ENCODE peak calls at places on chromosomes 5 and 9, in five cellular contexts. D is GM23338, H is tibial artery, L is heart left ventricle, Y is cardiac muscle cell. O is an unnamed sample. For H3K4me1, the result is how much of the 10 kb centered on the place peaks cover.

GRCh38 chr5:145936401-145937131 is at the start of gene SH3RF2:
- DNase-seq in D (peak), H (peak), L (peak), Y (peak), O (peak)

GRCh38 chr5:881551-881935 is 11.1 kb downstream of the BRD9 start:
- DNase-seq in D (no peak), H (no peak), L (no peak), Y (no peak), O (no peak)

GRCh38 chr9:95452176-95452575 is 64.6 kb downstream of the PTCH1 start:
- DNase-seq in D (no peak), H (no peak), L (no peak), Y (no peak), O (no peak)

GRCh38 chr9:125550216-125550614 is 156.8 kb downstream of the MAPKAP1 start:
- DNase-seq in D (no peak), H (no peak), L (no peak), Y (no peak), O (no peak)

GRCh38 chr9:73780916-73781315 is 629.3 kb downstream of the ANXA1 start:
- DNase-seq in D (no peak), H (no peak), L (no peak), Y (no peak), O (no peak)

GRCh38 chr9:29006603-29007002 is 1433.3 kb upstream of the C9orf72 start:
- DNase-seq in D (no peak), H (no peak), L (no peak), Y (no peak), O (no peak)

GRCh38 chr9:97889941-97890557 is 32.3 kb downstream of the TRMO start:
- DNase-seq in D (peak), H (no peak), L (no peak), Y (peak), O (no peak)

GRCh38 chr5:111266491-111266890 is 42.3 kb downstream of the CAMK4 start:
- DNase-seq in D (no peak), H (no peak), L (no peak), Y (no peak), O (no peak)

GRCh38 chr5:36607114-36607561 is 732 bp downstream of the SLC1A3 start:
- DNase-seq in D (peak), H (no peak), L (peak), Y (peak), O (no peak)

GRCh38 chr9:123609844-123610243 is 253.8 kb downstream of the CRB2 start:
- DNase-seq in D (no peak), H (no peak), L (no peak), Y (no peak), O (no peak)

GRCh38 chr5:78597068-78597857 is 51.3 kb downstream of the LHFPL2 start:
- DNase-seq in D (no peak), H (no peak), L (no peak), Y (no peak), O (no peak)

GRCh38 chr9:34328500-34328982 is 527 bp downstream of the KIF24 start:
- DNase-seq in D (peak), H (no peak), L (no peak), Y (no peak), O (no peak)

GRCh38 chr9:6133346-6134063 is 82.1 kb upstream of the IL33 start:
- DNase-seq in D (no peak), H (no peak), L (no peak), Y (no peak), O (no peak)

GRCh38 chr5:96214442-96215197 is 218.4 kb downstream of the PCSK1 start:
- DNase-seq in D (no peak), H (no peak), L (no peak), Y (no peak), O (no peak)

GRCh38 chr5:149264432-149265069 is 7.1 kb upstream of the AFAP1L1 start:
- DNase-seq in D (peak), H (no peak), L (no peak), Y (peak), O (no peak)

GRCh38 chr5:140073296-140073695 is 30.2 kb upstream of the NRG2 start:
- DNase-seq in D (peak), H (no peak), L (no peak), Y (no peak), O (no peak)

GRCh38 chr9:22257026-22257425 is 189.6 kb upstream of the DMRTA1 start:
- DNase-seq in D (no peak), H (no peak), L (no peak), Y (no peak), O (no peak)

GRCh38 chr9:17928768-17929167 is 349.9 kb downstream of the SH3GL2 start:
- DNase-seq in D (no peak), H (no peak), L (no peak), Y (no peak), O (no peak)

GRCh38 chr5:66171349-66172344 is 27.5 kb downstream of the SREK1 start:
- DNase-seq in D (peak), H (no peak), L (no peak), Y (peak), O (no peak)

GRCh38 chr5:133868946-133869674 is 99.3 kb downstream of the C5orf15 start:
- DNase-seq in D (peak), H (peak), L (peak), Y (peak), O (peak)

GRCh38 chr9:84975926-84976325 is 306.4 kb downstream of the NTRK2 start:
- DNase-seq in D (no peak), H (no peak), L (no peak), Y (no peak), O (no peak)

GRCh38 chr9:30851600-30851999 is 1532.8 kb upstream of the ACO1 start:
- DNase-seq in D (peak), H (no peak), L (no peak), Y (no peak), O (no peak)

GRCh38 chr5:135184646-135185045 is 150.6 kb upstream of the PITX1 start:
- DNase-seq in D (no peak), H (no peak), L (no peak), Y (no peak), O (no peak)

GRCh38 chr5:133421394-133421793 is 190.9 kb downstream of the FSTL4 start:
- DNase-seq in D (peak), H (no peak), L (no peak), Y (peak), O (no peak)

GRCh38 chr5:31232273-31232888 is 38.9 kb downstream of the CDH6 start:
- DNase-seq in D (peak), H (peak), L (peak), Y (peak), O (no peak)

GRCh38 chr5:82885657-82886389 is 191.4 kb downstream of the TMEM167A start:
- DNase-seq in D (no peak), H (no peak), L (no peak), Y (no peak), O (no peak)

GRCh38 chr5:74179183-74179582 is 461.3 kb downstream of the ENC1 start:
- DNase-seq in D (no peak), H (no peak), L (no peak), Y (no peak), O (no peak)

GRCh38 chr9:90900130-90900529 is 98.5 kb downstream of the SYK start:
- DNase-seq in D (peak), H (no peak), L (peak), Y (peak), O (no peak)
- TF ChIP-seq CTCF in D (peak), H (no peak), L (peak), Y (peak), O (no peak)

DNA sequence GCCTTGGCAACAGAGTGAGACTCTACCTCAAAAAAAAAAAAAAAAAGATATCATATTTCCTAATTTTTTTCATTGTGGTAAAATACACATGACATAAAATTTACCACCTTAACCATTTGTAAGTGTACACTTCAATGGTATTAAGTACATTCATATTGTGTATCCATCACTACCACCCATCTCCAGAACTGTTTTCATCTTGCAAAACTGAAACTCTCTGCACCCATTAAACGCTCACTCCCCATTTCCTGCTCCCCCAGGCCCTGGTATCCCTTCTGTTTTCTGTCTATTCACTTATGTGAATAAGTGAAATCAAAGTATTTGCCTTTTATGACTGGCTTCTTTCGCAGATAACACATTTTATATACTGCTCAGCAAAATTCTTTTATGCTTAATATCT is 12.8 kb downstream of the LRRC8A start:
- DNase-seq in D (no peak), H (no peak), L (no peak), Y (no peak), O (no peak)
- H3K4me1 ChIP-seq in D (under half), H (half or more), L (half or more), Y (under half), O (half or more)

GRCh38 chr9:83630938-83631457 is 8.1 kb downstream of the IDNK start:
- DNase-seq in D (peak), H (no peak), L (no peak), Y (peak), O (no peak)
- H3K27ac ChIP-seq in D (no peak), H (no peak), L (no peak), Y (no peak), O (no peak)

GRCh38 chr5:122500245-122501086 is 188.4 kb downstream of the SNCAIP start:
- DNase-seq in D (peak), H (peak), L (no peak), Y (peak), O (no peak)

GRCh38 chr5:122499617-122500016 is 187.6 kb downstream of the SNCAIP start:
- DNase-seq in D (no peak), H (no peak), L (no peak), Y (no peak), O (no peak)

GRCh38 chr5:122493776-122494518 is 181.9 kb downstream of the SNCAIP start:
- DNase-seq in D (no peak), H (no peak), L (no peak), Y (peak), O (no peak)

GRCh38 chr5:122501087-122501435 is 189.0 kb downstream of the SNCAIP start:
- DNase-seq in D (no peak), H (peak), L (no peak), Y (no peak), O (peak)

DNA sequence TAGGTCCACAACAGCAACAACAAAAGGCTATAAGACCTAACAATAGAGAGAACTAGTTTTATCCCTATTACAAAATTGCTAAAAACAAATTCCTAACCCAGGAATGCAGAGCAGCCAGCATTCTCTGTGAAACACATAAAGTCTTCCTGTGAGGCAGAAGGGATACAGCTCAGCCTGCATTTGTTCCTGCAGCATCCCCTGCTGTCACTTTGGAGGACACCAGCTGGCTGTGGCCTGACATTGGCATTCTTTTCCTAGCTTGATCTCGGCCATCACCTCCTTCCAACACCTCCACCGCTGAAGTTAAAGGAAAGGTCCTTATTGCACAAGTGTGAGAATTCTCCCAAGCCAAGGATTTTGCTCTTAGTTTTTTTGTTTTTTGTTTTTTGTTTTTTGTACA is 186.1 kb downstream of the SNCAIP start:
- DNase-seq in D (peak), H (no peak), L (no peak), Y (peak), O (no peak)
- TF ChIP-seq CTCF in D (peak), H (no peak), L (peak), Y (peak), O (no peak)

GRCh38 chr5:151022511-151023018 is 2.2 kb downstream of the GPX3 start:
- DNase-seq in D (no peak), H (peak), L (no peak), Y (no peak), O (no peak)
- H3K4me1 ChIP-seq in D (under half), H (half or more), L (half or more), Y (under half), O (under half)

GRCh38 chr9:120442280-120442597 is 137.7 kb downstream of the CDK5RAP2 start:
- DNase-seq in D (no peak), H (no peak), L (no peak), Y (no peak), O (no peak)
- H3K27ac ChIP-seq in D (no peak), H (no peak), L (peak), Y (no peak), O (peak)

DNA sequence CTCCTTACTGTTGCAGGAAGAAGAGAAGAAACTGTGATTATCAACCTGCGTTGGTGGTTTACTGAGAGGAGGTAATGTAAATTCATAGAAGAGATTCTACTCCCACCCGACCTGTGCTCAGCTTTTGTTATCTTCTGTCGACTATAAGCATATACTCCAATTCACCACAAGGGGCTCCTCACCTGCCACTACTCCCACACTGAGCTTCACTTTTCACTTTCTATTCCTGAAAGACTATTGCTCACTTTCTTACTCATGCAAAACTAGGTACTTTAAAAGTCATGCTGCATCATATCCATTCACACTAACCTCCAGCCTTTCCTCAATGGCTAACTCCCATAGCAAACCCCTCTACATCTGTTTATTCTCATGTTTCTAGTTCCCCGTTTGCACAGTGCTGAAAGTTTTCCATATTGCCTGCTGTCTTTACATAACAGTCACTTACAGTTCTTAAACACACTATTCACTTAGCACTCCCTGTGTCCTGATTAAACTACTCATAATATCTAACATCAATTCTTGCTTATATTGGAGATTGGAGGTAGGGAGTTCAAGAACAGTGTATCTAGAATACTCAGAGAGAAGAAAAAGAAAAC is 1062.6 kb downstream of the NR2F1-AS1 start:
- DNase-seq in D (peak), H (no peak), L (no peak), Y (peak), O (no peak)
- TF ChIP-seq CTCF in D (peak), H (peak), L (peak), Y (peak), O (peak)

DNA sequence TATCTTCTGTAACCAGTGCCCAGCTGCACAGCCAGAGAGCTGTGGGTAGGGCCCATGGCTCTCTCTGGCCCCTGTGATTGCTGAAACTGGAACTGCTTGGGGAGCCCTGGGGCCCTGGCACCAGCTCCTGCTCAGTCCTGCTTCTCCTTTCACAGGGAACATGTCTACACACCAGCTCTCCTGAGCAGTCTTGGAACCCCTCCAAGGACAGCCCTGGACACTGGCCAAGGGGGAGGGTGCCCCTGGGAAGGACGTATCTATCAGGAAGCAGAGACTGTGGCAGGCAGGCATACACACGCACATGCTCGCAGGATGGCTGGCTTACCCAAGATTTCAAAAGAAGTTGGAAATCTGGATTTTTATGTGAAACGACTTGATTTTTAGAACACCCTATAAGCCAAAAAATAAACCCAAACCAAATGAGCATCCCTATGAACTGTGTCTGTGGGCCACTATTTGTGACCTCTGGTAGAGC is 8.8 kb upstream of the TRAF1 start:
- DNase-seq in D (no peak), H (peak), L (peak), Y (peak), O (peak)
- H3K4me1 ChIP-seq in D (under half), H (half or more), L (half or more), Y (under half), O (half or more)

O was measured in thoracic aorta.